ENCODE peak calls at places on chromosomes 1 and 21, in ten cellular contexts. N, H, Q, P, E, J, S, G, O and X are unnamed samples.

GRCh38 chr1:179298952-179299351 is 5.4 kb downstream of the SOAT1 start:
- DNase-seq in E (no peak), G (no peak), P (no peak), N (no peak), S (no peak), O (no peak), J (no peak), Q (peak), H (no peak), X (no peak)

GRCh38 chr1:115437146-115437639 is 99.1 kb upstream of the NGF start:
- DNase-seq in S (no peak), G (no peak), P (no peak), E (no peak), J (no peak), O (no peak), N (no peak), H (no peak), Q (no peak), X (no peak)

GRCh38 chr1:93330196-93330595 is 15.5 kb upstream of the DR1 start:
- DNase-seq in P (no peak), J (no peak), N (no peak), Q (no peak), S (no peak), G (no peak), H (no peak), O (no peak), E (no peak), X (no peak)

GRCh38 chr1:184482113-184482512 is 95.3 kb downstream of the C1orf21 start:
- DNase-seq in E (no peak), N (no peak), P (peak), J (no peak), Q (no peak), S (no peak), H (peak), O (peak), G (no peak), X (no peak)

GRCh38 chr1:17611991-17612390 is 72.5 kb downstream of the ARHGEF10L start:
- DNase-seq in J (no peak), H (peak), O (no peak), N (no peak), Q (no peak), G (no peak), P (peak), S (no peak), E (no peak), X (no peak)

GRCh38 chr21:29332461-29333354 is 34.0 kb downstream of the BACH1 start:
- DNase-seq in G (no peak), Q (no peak), N (no peak), J (no peak), H (peak), S (peak), P (peak), O (no peak), E (no peak), X (no peak)

GRCh38 chr1:22236151-22236550 is 93.3 kb upstream of the WNT4 start:
- DNase-seq in P (no peak), E (no peak), Q (no peak), S (no peak), G (no peak), J (no peak), N (no peak), O (no peak), H (no peak), X (no peak)

GRCh38 chr1:193537266-193538003 is 351.0 kb upstream of the B3GALT2 start:
- DNase-seq in P (no peak), E (no peak), S (no peak), Q (peak), H (no peak), G (no peak), J (no peak), O (no peak), N (no peak), X (no peak)

GRCh38 chr1:23597635-23598388 is 38.5 kb upstream of the ID3 start:
- DNase-seq in E (peak), G (no peak), J (no peak), Q (no peak), P (no peak), O (no peak), H (no peak), S (no peak), N (peak), X (no peak)

GRCh38 chr1:15325375-15326085 is 78.5 kb downstream of the FHAD1 start:
- DNase-seq in N (no peak), J (no peak), H (no peak), E (no peak), S (no peak), O (no peak), P (no peak), G (no peak), Q (no peak), X (no peak)

GRCh38 chr1:41538741-41539415 is 54.4 kb upstream of the EDN2 start:
- DNase-seq in P (no peak), J (no peak), Q (no peak), N (no peak), E (no peak), S (no peak), G (no peak), O (no peak), H (no peak), X (no peak)

GRCh38 chr1:184113251-184113650 is 61.7 kb downstream of the TSEN15 start:
- DNase-seq in G (no peak), Q (no peak), O (no peak), E (no peak), H (no peak), N (no peak), S (no peak), P (peak), J (peak), X (no peak)

GRCh38 chr1:181482521-181483083 is 715 bp upstream of the CACNA1E start:
- DNase-seq in P (peak), Q (no peak), H (peak), G (no peak), N (peak), S (no peak), J (peak), O (no peak), E (peak), X (peak)

GRCh38 chr1:20578062-20578461 is 10.8 kb upstream of the CDA start:
- DNase-seq in O (no peak), E (no peak), N (no peak), G (no peak), J (no peak), H (peak), P (no peak), Q (no peak), S (no peak), X (no peak)

GRCh38 chr1:87513270-87513669 is 184.6 kb downstream of the LMO4 start:
- DNase-seq in Q (no peak), G (no peak), P (no peak), E (no peak), J (peak), O (no peak), H (no peak), N (peak), S (no peak), X (no peak)

GRCh38 chr1:204032642-204033235 is 40.2 kb upstream of the SOX13 start:
- DNase-seq in Q (no peak), O (no peak), E (no peak), J (no peak), P (no peak), G (no peak), S (no peak), N (peak), H (no peak), X (no peak)

GRCh38 chr21:44539991-44540666 is at the start of gene KRTAP10-1:
- DNase-seq in J (no peak), N (no peak), P (no peak), O (no peak), Q (no peak), H (no peak), G (peak), E (no peak), S (no peak), X (no peak)

GRCh38 chr1:16248603-16249534 is 11.9 kb upstream of the CPLANE2 start:
- DNase-seq in J (peak), N (no peak), O (peak), S (peak), G (no peak), H (peak), E (no peak), Q (peak), P (peak), X (no peak)

DNA sequence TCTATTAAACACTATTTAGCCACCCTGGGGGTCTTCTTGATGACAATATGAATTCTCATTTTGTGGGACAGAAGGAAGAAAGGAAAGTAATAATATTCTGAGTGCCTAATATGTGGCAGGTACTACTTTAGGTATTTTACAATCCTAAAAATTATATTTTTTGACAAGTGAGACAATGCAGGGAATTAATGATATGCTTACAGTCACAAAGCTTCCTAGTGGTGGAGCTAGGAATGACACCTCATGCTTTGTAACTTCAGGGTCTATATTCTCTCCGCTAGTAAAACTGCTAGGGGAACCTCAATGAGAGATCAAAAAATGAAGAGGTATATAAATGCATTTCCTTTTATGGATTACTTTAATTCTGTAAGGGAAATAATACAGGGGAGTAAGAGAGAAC is 44.3 kb downstream of the TPR start:
- DNase-seq in P (no peak), E (peak), J (no peak), O (no peak), G (no peak), H (peak), S (peak), Q (no peak), N (peak), X (no peak)
- TF ChIP-seq CTCF in P (peak), E (peak), J (peak), O (peak), G (peak), H (peak), S (peak), Q (peak), N (peak), X (peak)

DNA sequence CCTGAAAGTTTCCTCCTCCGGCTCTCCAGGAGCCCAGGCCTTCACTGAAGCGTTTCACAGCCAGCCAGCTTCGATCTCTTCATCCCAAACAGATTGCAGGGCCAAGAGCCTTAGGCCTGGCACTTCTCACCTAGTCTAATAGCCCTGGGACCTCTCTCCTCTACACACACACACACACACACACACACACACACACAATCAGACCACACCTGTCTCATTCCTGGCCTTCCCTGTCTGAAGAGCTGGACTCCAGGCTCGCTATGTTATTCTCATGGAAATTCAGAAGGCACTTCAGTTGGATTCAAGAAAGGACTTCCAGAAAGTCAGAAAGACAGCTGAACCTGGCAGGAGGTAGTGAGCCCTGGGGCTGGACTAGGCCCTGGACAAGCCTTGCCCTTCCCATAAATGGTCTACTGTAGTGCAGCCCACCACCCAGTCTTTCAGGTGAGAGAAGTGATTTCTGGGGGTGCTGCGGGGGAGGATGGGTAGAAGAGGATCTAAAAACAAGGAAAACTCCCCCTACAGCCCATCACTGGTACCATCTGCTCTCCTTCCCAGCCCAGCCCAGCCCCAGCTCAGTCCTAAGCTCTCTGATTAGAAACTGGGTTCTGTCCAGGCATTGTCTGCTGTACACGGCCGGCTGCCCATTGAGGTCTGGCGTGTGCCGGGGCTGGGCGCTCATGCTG is 2.7 kb downstream of the KIF21B start:
- DNase-seq in P (no peak), N (peak), H (no peak), Q (peak), S (no peak), J (no peak), G (no peak), O (no peak), E (peak), X (peak)
- TF ChIP-seq CTCF in P (peak), N (peak), H (no peak), Q (peak), S (peak), J (peak), G (peak), O (no peak), E (peak), X (peak)

DNA sequence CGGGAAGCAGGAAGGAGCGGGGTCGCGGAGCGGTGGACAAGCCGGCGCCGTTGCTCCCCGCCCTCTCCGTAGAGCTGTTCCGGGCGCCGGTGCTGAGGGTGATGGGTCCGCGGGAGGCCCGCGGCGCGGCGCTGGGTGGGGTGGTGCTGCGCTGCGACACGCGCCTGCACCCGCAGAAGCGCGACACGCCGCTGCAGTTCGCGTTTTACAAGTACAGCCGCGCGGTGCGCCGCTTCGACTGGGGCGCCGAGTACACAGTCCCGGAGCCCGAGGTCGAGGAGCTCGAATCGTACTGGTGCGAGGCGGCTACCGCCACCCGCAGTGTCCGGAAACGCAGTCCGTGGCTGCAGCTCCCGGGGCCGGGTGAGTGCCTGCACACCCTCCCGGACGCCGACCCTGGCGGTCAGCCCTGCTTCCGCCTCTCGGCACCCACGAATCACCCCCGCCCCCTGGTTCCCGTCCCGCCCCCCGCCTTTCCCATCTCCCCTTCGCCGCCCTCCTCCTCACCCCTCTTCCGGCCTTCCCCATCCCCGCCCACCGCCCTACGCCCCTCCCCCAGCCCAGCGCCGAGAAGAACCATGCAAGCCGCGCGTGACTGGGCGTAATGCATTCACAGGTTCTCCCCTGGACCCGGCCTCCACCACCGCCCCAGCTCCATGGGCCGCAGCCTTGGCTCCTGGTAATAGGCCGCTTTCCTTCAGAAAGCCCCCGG is 5.4 kb downstream of the FCRLB start:
- DNase-seq in E (peak), H (peak), O (peak), S (peak), Q (peak), J (peak), N (peak), G (peak), P (peak), X (peak)
- TF ChIP-seq CTCF in E (no peak), H (no peak), O (no peak), S (peak), Q (no peak), J (no peak), N (no peak), G (no peak), P (peak), X (no peak)

GRCh38 chr1:231139659-231140650 is 21.9 kb upstream of the TRIM67 start:
- DNase-seq in N (no peak), J (no peak), G (peak), Q (no peak), O (peak), S (peak), P (peak), E (no peak), H (peak), X (no peak)
- TF ChIP-seq CTCF in N (no peak), J (peak), G (no peak), Q (no peak), O (no peak), S (peak), P (no peak), E (no peak), H (no peak), X (no peak)

DNA sequence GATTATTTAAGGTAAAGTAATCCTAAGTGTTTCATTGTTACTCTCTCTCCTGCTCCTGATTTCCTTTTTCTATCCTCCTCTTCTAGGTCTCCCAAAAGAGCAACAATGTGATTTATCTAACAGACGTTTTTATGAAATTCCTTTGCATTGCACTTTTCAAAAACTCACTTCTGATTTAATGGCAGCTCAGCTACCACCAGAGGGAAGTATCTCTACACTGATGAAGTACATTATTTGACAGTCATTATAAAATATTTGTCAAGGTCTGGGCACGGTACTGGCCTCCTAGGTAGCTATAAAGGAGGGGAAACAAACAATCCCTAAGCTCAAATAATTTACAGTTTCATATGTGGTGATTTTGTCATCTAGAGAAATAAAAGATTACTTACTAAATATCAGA is 15.6 kb downstream of the TMPRSS15 start:
- DNase-seq in S (no peak), H (no peak), Q (peak), O (no peak), E (no peak), J (no peak), G (no peak), N (no peak), P (no peak), X (no peak)
- TF ChIP-seq CTCF in S (peak), H (no peak), Q (peak), O (no peak), E (peak), J (no peak), G (no peak), N (peak), P (no peak), X (no peak)